ENCODE peak calls at places on chromosomes 2 and 18, in seven cellular contexts. One of them, this sample, is unnamed.

GRCh38 chr2:228409493-228409892 is 228.0 kb upstream of the SPHKAP start:
- DNase-seq in left ventricle myocardium inferior: no peak
- DNase-seq in tibial artery: no peak
- DNase-seq in upper lobe of right lung: no peak
- DNase-seq in ascending aorta: no peak
- DNase-seq in CD4-positive, CD25-positive, alpha-beta regulatory T cell: no peak
- DNase-seq in neural progenitor cell: no peak
- DNase-seq in this sample: no peak

GRCh38 chr2:119435148-119435952 is 3.7 kb downstream of the TMEM37 start:
- DNase-seq in left ventricle myocardium inferior: no peak
- DNase-seq in tibial artery: no peak
- DNase-seq in upper lobe of right lung: no peak
- DNase-seq in ascending aorta: no peak
- DNase-seq in CD4-positive, CD25-positive, alpha-beta regulatory T cell: no peak
- DNase-seq in neural progenitor cell: no peak
- DNase-seq in this sample: no peak

GRCh38 chr2:96143231-96143847 is 1.9 kb downstream of the DUSP2 start:
- DNase-seq in left ventricle myocardium inferior: no peak
- DNase-seq in tibial artery: no peak
- DNase-seq in upper lobe of right lung: no peak
- DNase-seq in ascending aorta: no peak
- DNase-seq in CD4-positive, CD25-positive, alpha-beta regulatory T cell: peak
- DNase-seq in neural progenitor cell: no peak
- DNase-seq in this sample: no peak

GRCh38 chr2:13669607-13670006 is 952.9 kb downstream of the TRIB2 start:
- DNase-seq in left ventricle myocardium inferior: no peak
- DNase-seq in tibial artery: no peak
- DNase-seq in upper lobe of right lung: no peak
- DNase-seq in ascending aorta: no peak
- DNase-seq in CD4-positive, CD25-positive, alpha-beta regulatory T cell: no peak
- DNase-seq in neural progenitor cell: no peak
- DNase-seq in this sample: no peak

GRCh38 chr2:222982010-222982908 is 69.7 kb upstream of the KCNE4 start:
- DNase-seq in left ventricle myocardium inferior: peak
- DNase-seq in tibial artery: peak
- DNase-seq in upper lobe of right lung: no peak
- DNase-seq in ascending aorta: no peak
- DNase-seq in CD4-positive, CD25-positive, alpha-beta regulatory T cell: no peak
- DNase-seq in neural progenitor cell: peak
- DNase-seq in this sample: no peak

GRCh38 chr2:109614715-109615636 is 812 bp downstream of the SOWAHC start:
- DNase-seq in left ventricle myocardium inferior: peak
- DNase-seq in tibial artery: peak
- DNase-seq in upper lobe of right lung: peak
- DNase-seq in ascending aorta: no peak
- DNase-seq in CD4-positive, CD25-positive, alpha-beta regulatory T cell: no peak
- DNase-seq in neural progenitor cell: peak
- DNase-seq in this sample: peak

GRCh38 chr2:219020604-219021365 is 20.5 kb downstream of the CFAP65 start:
- DNase-seq in left ventricle myocardium inferior: no peak
- DNase-seq in tibial artery: no peak
- DNase-seq in upper lobe of right lung: no peak
- DNase-seq in ascending aorta: no peak
- DNase-seq in CD4-positive, CD25-positive, alpha-beta regulatory T cell: no peak
- DNase-seq in neural progenitor cell: no peak
- DNase-seq in this sample: no peak

GRCh38 chr18:12630136-12630535 is 27.8 kb downstream of the SPIRE1 start:
- DNase-seq in left ventricle myocardium inferior: no peak
- DNase-seq in tibial artery: no peak
- DNase-seq in upper lobe of right lung: no peak
- DNase-seq in ascending aorta: no peak
- DNase-seq in CD4-positive, CD25-positive, alpha-beta regulatory T cell: no peak
- DNase-seq in neural progenitor cell: no peak
- DNase-seq in this sample: no peak

GRCh38 chr2:46697830-46698323 is 217.7 kb downstream of the MCFD2 start:
- DNase-seq in left ventricle myocardium inferior: no peak
- DNase-seq in tibial artery: peak
- DNase-seq in upper lobe of right lung: no peak
- DNase-seq in ascending aorta: no peak
- DNase-seq in CD4-positive, CD25-positive, alpha-beta regulatory T cell: no peak
- DNase-seq in neural progenitor cell: peak
- DNase-seq in this sample: no peak

GRCh38 chr2:108538000-108538625 is 3.8 kb downstream of the LIMS1 start:
- DNase-seq in left ventricle myocardium inferior: no peak
- DNase-seq in tibial artery: no peak
- DNase-seq in upper lobe of right lung: no peak
- DNase-seq in ascending aorta: no peak
- DNase-seq in CD4-positive, CD25-positive, alpha-beta regulatory T cell: no peak
- DNase-seq in neural progenitor cell: no peak
- DNase-seq in this sample: no peak

GRCh38 chr2:218605438-218605837 is 2.3 kb upstream of the PLCD4 start:
- DNase-seq in left ventricle myocardium inferior: no peak
- DNase-seq in tibial artery: no peak
- DNase-seq in upper lobe of right lung: no peak
- DNase-seq in ascending aorta: no peak
- DNase-seq in CD4-positive, CD25-positive, alpha-beta regulatory T cell: no peak
- DNase-seq in neural progenitor cell: no peak
- DNase-seq in this sample: no peak

GRCh38 chr18:8084160-8084559 is 517.0 kb downstream of the PTPRM start:
- DNase-seq in left ventricle myocardium inferior: no peak
- DNase-seq in tibial artery: no peak
- DNase-seq in upper lobe of right lung: no peak
- DNase-seq in ascending aorta: no peak
- DNase-seq in CD4-positive, CD25-positive, alpha-beta regulatory T cell: no peak
- DNase-seq in neural progenitor cell: peak
- DNase-seq in this sample: no peak

GRCh38 chr2:793236-793635 is 116.0 kb upstream of the TMEM18 start:
- DNase-seq in left ventricle myocardium inferior: no peak
- DNase-seq in tibial artery: no peak
- DNase-seq in upper lobe of right lung: no peak
- DNase-seq in ascending aorta: no peak
- DNase-seq in CD4-positive, CD25-positive, alpha-beta regulatory T cell: no peak
- DNase-seq in neural progenitor cell: no peak
- DNase-seq in this sample: no peak

GRCh38 chr2:124024491-124025348 is at the start of gene CNTNAP5:
- DNase-seq in left ventricle myocardium inferior: peak
- DNase-seq in tibial artery: no peak
- DNase-seq in upper lobe of right lung: peak
- DNase-seq in ascending aorta: no peak
- DNase-seq in CD4-positive, CD25-positive, alpha-beta regulatory T cell: no peak
- DNase-seq in neural progenitor cell: peak
- DNase-seq in this sample: no peak

GRCh38 chr2:85577386-85578242 is at the start of gene VAMP8:
- DNase-seq in left ventricle myocardium inferior: no peak
- DNase-seq in tibial artery: peak
- DNase-seq in upper lobe of right lung: peak
- DNase-seq in ascending aorta: no peak
- DNase-seq in CD4-positive, CD25-positive, alpha-beta regulatory T cell: peak
- DNase-seq in neural progenitor cell: peak
- DNase-seq in this sample: peak

GRCh38 chr2:173457366-173457765 is 102.7 kb downstream of the CDCA7 start:
- DNase-seq in left ventricle myocardium inferior: no peak
- DNase-seq in tibial artery: no peak
- DNase-seq in upper lobe of right lung: no peak
- DNase-seq in ascending aorta: no peak
- DNase-seq in CD4-positive, CD25-positive, alpha-beta regulatory T cell: no peak
- DNase-seq in neural progenitor cell: no peak
- DNase-seq in this sample: no peak

GRCh38 chr2:54555318-54555837 is 99.3 kb downstream of the SPTBN1 start:
- DNase-seq in left ventricle myocardium inferior: no peak
- DNase-seq in tibial artery: no peak
- DNase-seq in upper lobe of right lung: no peak
- DNase-seq in ascending aorta: no peak
- DNase-seq in CD4-positive, CD25-positive, alpha-beta regulatory T cell: no peak
- DNase-seq in neural progenitor cell: no peak
- DNase-seq in this sample: no peak

GRCh38 chr18:58253871-58254270 is 209.8 kb downstream of the NEDD4L start:
- DNase-seq in left ventricle myocardium inferior: no peak
- DNase-seq in tibial artery: no peak
- DNase-seq in upper lobe of right lung: no peak
- DNase-seq in ascending aorta: no peak
- DNase-seq in CD4-positive, CD25-positive, alpha-beta regulatory T cell: no peak
- DNase-seq in neural progenitor cell: no peak
- DNase-seq in this sample: no peak

GRCh38 chr2:231642631-231643493 is 50.2 kb downstream of the TEX44 start:
- DNase-seq in left ventricle myocardium inferior: peak
- DNase-seq in tibial artery: peak
- DNase-seq in upper lobe of right lung: peak
- DNase-seq in ascending aorta: peak
- DNase-seq in CD4-positive, CD25-positive, alpha-beta regulatory T cell: no peak
- DNase-seq in neural progenitor cell: no peak
- DNase-seq in this sample: peak

GRCh38 chr2:72973566-72974435 is 56.5 kb downstream of the EMX1 start:
- DNase-seq in left ventricle myocardium inferior: no peak
- DNase-seq in tibial artery: no peak
- DNase-seq in upper lobe of right lung: no peak
- DNase-seq in ascending aorta: no peak
- DNase-seq in CD4-positive, CD25-positive, alpha-beta regulatory T cell: peak
- DNase-seq in neural progenitor cell: peak
- DNase-seq in this sample: peak

GRCh38 chr2:208978966-208979365 is 444.9 kb upstream of the MAP2 start:
- DNase-seq in left ventricle myocardium inferior: no peak
- DNase-seq in tibial artery: no peak
- DNase-seq in upper lobe of right lung: no peak
- DNase-seq in ascending aorta: no peak
- DNase-seq in CD4-positive, CD25-positive, alpha-beta regulatory T cell: no peak
- DNase-seq in neural progenitor cell: no peak
- DNase-seq in this sample: no peak

GRCh38 chr2:145638675-145639074 is 1118.8 kb upstream of the ZEB2 start:
- DNase-seq in left ventricle myocardium inferior: no peak
- DNase-seq in tibial artery: no peak
- DNase-seq in upper lobe of right lung: no peak
- DNase-seq in ascending aorta: no peak
- DNase-seq in CD4-positive, CD25-positive, alpha-beta regulatory T cell: no peak
- DNase-seq in neural progenitor cell: no peak
- DNase-seq in this sample: no peak

GRCh38 chr2:23432531-23432930 is 47.6 kb downstream of the KLHL29 start:
- DNase-seq in left ventricle myocardium inferior: no peak
- DNase-seq in tibial artery: no peak
- DNase-seq in upper lobe of right lung: no peak
- DNase-seq in ascending aorta: no peak
- DNase-seq in CD4-positive, CD25-positive, alpha-beta regulatory T cell: no peak
- DNase-seq in neural progenitor cell: no peak
- DNase-seq in this sample: no peak

GRCh38 chr18:46939337-46939963 is 22.0 kb downstream of the KATNAL2 start:
- DNase-seq in left ventricle myocardium inferior: no peak
- DNase-seq in tibial artery: no peak
- DNase-seq in upper lobe of right lung: no peak
- DNase-seq in ascending aorta: no peak
- DNase-seq in CD4-positive, CD25-positive, alpha-beta regulatory T cell: no peak
- DNase-seq in neural progenitor cell: no peak
- DNase-seq in this sample: no peak

GRCh38 chr18:26532367-26533340 is 15.7 kb downstream of the KCTD1 start:
- DNase-seq in left ventricle myocardium inferior: no peak
- DNase-seq in tibial artery: no peak
- DNase-seq in upper lobe of right lung: no peak
- DNase-seq in ascending aorta: no peak
- DNase-seq in CD4-positive, CD25-positive, alpha-beta regulatory T cell: no peak
- DNase-seq in neural progenitor cell: no peak
- DNase-seq in this sample: no peak

DNA sequence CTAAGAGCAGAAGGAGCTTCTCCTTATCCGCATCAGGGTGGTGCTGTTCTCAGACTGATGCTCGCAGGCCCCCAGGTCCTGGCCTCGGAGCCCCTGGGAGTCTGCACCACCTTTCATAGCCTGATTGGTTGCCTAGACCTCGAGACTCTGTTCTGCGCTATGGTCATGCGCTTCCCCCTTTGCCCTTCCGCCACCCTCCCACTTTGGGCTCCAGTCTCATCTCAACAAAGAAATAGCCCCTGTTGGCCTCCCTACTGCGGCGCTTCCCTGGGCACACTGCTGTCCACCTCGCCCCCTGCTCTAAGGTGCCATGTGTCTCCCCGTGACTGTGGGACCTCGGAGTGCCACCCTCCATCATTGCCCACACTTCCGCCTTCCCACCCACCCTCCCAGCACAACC is 102.9 kb upstream of the TWIST2 start:
- DNase-seq in left ventricle myocardium inferior: no peak
- DNase-seq in tibial artery: no peak
- DNase-seq in upper lobe of right lung: no peak
- DNase-seq in ascending aorta: no peak
- DNase-seq in CD4-positive, CD25-positive, alpha-beta regulatory T cell: no peak
- DNase-seq in neural progenitor cell: no peak
- DNase-seq in this sample: no peak
- H3K27ac ChIP-seq in left ventricle myocardium inferior: no peak
- H3K27ac ChIP-seq in tibial artery: no peak
- H3K27ac ChIP-seq in upper lobe of right lung: no peak
- H3K27ac ChIP-seq in ascending aorta: no peak
- H3K27ac ChIP-seq in CD4-positive, CD25-positive, alpha-beta regulatory T cell: no peak
- H3K27ac ChIP-seq in neural progenitor cell: no peak
- H3K27ac ChIP-seq in this sample: no peak

GRCh38 chr18:76489081-76489480 is 6.0 kb downstream of the ZNF516 start:
- DNase-seq in left ventricle myocardium inferior: no peak
- DNase-seq in tibial artery: no peak
- DNase-seq in upper lobe of right lung: no peak
- DNase-seq in ascending aorta: no peak
- DNase-seq in CD4-positive, CD25-positive, alpha-beta regulatory T cell: no peak
- DNase-seq in neural progenitor cell: no peak
- DNase-seq in this sample: no peak
- H3K27ac ChIP-seq in left ventricle myocardium inferior: no peak
- H3K27ac ChIP-seq in tibial artery: no peak
- H3K27ac ChIP-seq in upper lobe of right lung: no peak
- H3K27ac ChIP-seq in ascending aorta: no peak
- H3K27ac ChIP-seq in CD4-positive, CD25-positive, alpha-beta regulatory T cell: no peak
- H3K27ac ChIP-seq in neural progenitor cell: no peak
- H3K27ac ChIP-seq in this sample: no peak

GRCh38 chr18:37432796-37433195 is 132.8 kb downstream of the CELF4 start:
- DNase-seq in left ventricle myocardium inferior: no peak
- DNase-seq in tibial artery: no peak
- DNase-seq in upper lobe of right lung: no peak
- DNase-seq in ascending aorta: no peak
- DNase-seq in CD4-positive, CD25-positive, alpha-beta regulatory T cell: no peak
- DNase-seq in neural progenitor cell: no peak
- DNase-seq in this sample: no peak
- H3K27ac ChIP-seq in left ventricle myocardium inferior: no peak
- H3K27ac ChIP-seq in tibial artery: no peak
- H3K27ac ChIP-seq in upper lobe of right lung: no peak
- H3K27ac ChIP-seq in ascending aorta: no peak
- H3K27ac ChIP-seq in CD4-positive, CD25-positive, alpha-beta regulatory T cell: no peak
- H3K27ac ChIP-seq in neural progenitor cell: no peak
- H3K27ac ChIP-seq in this sample: no peak

GRCh38 chr2:235504459-235505200 is 10.8 kb downstream of the AGAP1 start:
- DNase-seq in left ventricle myocardium inferior: no peak
- DNase-seq in tibial artery: no peak
- DNase-seq in upper lobe of right lung: no peak
- DNase-seq in ascending aorta: no peak
- DNase-seq in CD4-positive, CD25-positive, alpha-beta regulatory T cell: no peak
- DNase-seq in neural progenitor cell: peak
- DNase-seq in this sample: no peak
- H3K27ac ChIP-seq in left ventricle myocardium inferior: peak
- H3K27ac ChIP-seq in tibial artery: no peak
- H3K27ac ChIP-seq in upper lobe of right lung: no peak
- H3K27ac ChIP-seq in ascending aorta: no peak
- H3K27ac ChIP-seq in CD4-positive, CD25-positive, alpha-beta regulatory T cell: no peak
- H3K27ac ChIP-seq in neural progenitor cell: peak
- H3K27ac ChIP-seq in this sample: no peak

This sample was measured in CD4-positive, alpha-beta memory T cell.